ENCODE peak calls at places on chromosomes 12 and 14, in six cellular contexts. D, N, L, B, C and V are unnamed samples.

GRCh38 chr12:82593901-82594396 is 92.8 kb upstream of the TMTC2 start:
- DNase-seq in D (no peak), N (no peak), L (no peak), B (no peak), C (no peak), V (no peak)

GRCh38 chr12:131167334-131167733 is 213.6 kb downstream of the ADGRD1 start:
- DNase-seq in D (no peak), N (no peak), L (no peak), B (no peak), C (no peak), V (no peak)

GRCh38 chr14:84250863-84251262 is 1279.1 kb upstream of the FLRT2 start:
- DNase-seq in D (no peak), N (peak; percentile 27), L (no peak), B (no peak), C (no peak), V (peak; percentile 26)

GRCh38 chr14:95044463-95045254 is 112.7 kb downstream of the DICER1 start:
- DNase-seq in D (no peak), N (no peak), L (no peak), B (no peak), C (no peak), V (no peak)

GRCh38 chr12:8870591-8870990 is 43.7 kb upstream of the PHC1 start:
- DNase-seq in D (no peak), N (no peak), L (no peak), B (no peak), C (no peak), V (no peak)

GRCh38 chr12:81596558-81596957 is 162.6 kb downstream of the PPFIA2 start:
- DNase-seq in D (no peak), N (no peak), L (no peak), B (no peak), C (no peak), V (no peak)

GRCh38 chr12:30154996-30155730 is 371.4 kb upstream of the TMTC1 start:
- DNase-seq in D (no peak), N (no peak), L (peak; percentile 42), B (no peak), C (peak; percentile 46), V (peak; percentile 44)

GRCh38 chr14:23936084-23936829 is 17.3 kb upstream of the DHRS4 start:
- DNase-seq in D (no peak), N (no peak), L (no peak), B (no peak), C (no peak), V (no peak)

GRCh38 chr12:32466187-32466586 is 66.8 kb downstream of the FGD4 start:
- DNase-seq in D (no peak), N (no peak), L (no peak), B (no peak), C (no peak), V (no peak)

GRCh38 chr12:47801170-47801903 is 18.4 kb downstream of the HDAC7 start:
- DNase-seq in D (no peak), N (no peak), L (peak; percentile 64), B (no peak), C (no peak), V (peak; percentile 38)

GRCh38 chr12:32877670-32878459 is 18.7 kb downstream of the PKP2 start:
- DNase-seq in D (peak; percentile 92), N (peak; percentile 85), L (peak; percentile 44), B (no peak), C (peak; percentile 5), V (peak; percentile 32)

GRCh38 chr12:122172262-122172939 is 1.6 kb downstream of the IL31 start:
- DNase-seq in D (no peak), N (no peak), L (no peak), B (no peak), C (no peak), V (no peak)

GRCh38 chr12:118035194-118036041 is 18.9 kb downstream of the RFC5 start:
- DNase-seq in D (peak; percentile 15), N (no peak), L (no peak), B (no peak), C (peak; percentile 38), V (peak; percentile 22)

GRCh38 chr12:122195405-122195804 is 8.1 kb upstream of the B3GNT4 start:
- DNase-seq in D (no peak), N (no peak), L (no peak), B (no peak), C (no peak), V (no peak)

GRCh38 chr14:51862171-51862838 is 1.9 kb downstream of the GNG2 start:
- DNase-seq in D (no peak), N (no peak), L (no peak), B (no peak), C (no peak), V (peak; percentile 33)

GRCh38 chr12:80837342-80837978 is 100.3 kb downstream of the LIN7A start:
- DNase-seq in D (peak; percentile 28), N (peak; percentile 38), L (peak; percentile 87), B (no peak), C (peak; percentile 74), V (peak; percentile 78)

GRCh38 chr12:95742586-95742985 is 48.0 kb downstream of the NTN4 start:
- DNase-seq in D (no peak), N (no peak), L (no peak), B (no peak), C (no peak), V (no peak)

GRCh38 chr14:43003845-43004244 is 1397.2 kb downstream of the LRFN5 start:
- DNase-seq in D (no peak), N (no peak), L (peak; percentile 25), B (no peak), C (no peak), V (peak; percentile 10)

GRCh38 chr12:124828264-124829007 is 35.2 kb downstream of the SCARB1 start:
- DNase-seq in D (no peak), N (no peak), L (peak; percentile 73), B (no peak), C (peak; percentile 51), V (peak; percentile 58)

GRCh38 chr14:86388216-86388615 is 858.3 kb downstream of the FLRT2 start:
- DNase-seq in D (no peak), N (no peak), L (no peak), B (no peak), C (no peak), V (no peak)

GRCh38 chr12:57209916-57210315 is 6.7 kb upstream of the NXPH4 start:
- DNase-seq in D (no peak), N (no peak), L (no peak), B (no peak), C (no peak), V (no peak)

GRCh38 chr14:76091036-76091435 is 60.7 kb upstream of the GPATCH2L start:
- DNase-seq in D (peak; percentile 85), N (peak; percentile 42), L (peak; percentile 22), B (no peak), C (peak; percentile 64), V (peak; percentile 21)

GRCh38 chr14:98548071-98548686 is 723.8 kb downstream of the BCL11B start:
- DNase-seq in D (no peak), N (no peak), L (no peak), B (no peak), C (no peak), V (no peak)

GRCh38 chr14:50062438-50063039 is 53.8 kb downstream of the VCPKMT start:
- DNase-seq in D (peak; percentile 77), N (no peak), L (peak; percentile 79), B (no peak), C (peak; percentile 67), V (peak; percentile 68)

GRCh38 chr14:53528114-53528513 is 375.0 kb upstream of the DDHD1 start:
- DNase-seq in D (no peak), N (no peak), L (peak; percentile 2), B (peak; percentile 77), C (peak; percentile 63), V (no peak)

GRCh38 chr12:57154804-57155434 is 7.5 kb upstream of the LRP1-AS start:
- DNase-seq in D (no peak), N (no peak), L (no peak), B (no peak), C (no peak), V (no peak)

GRCh38 chr12:52257074-52257551 is 17.3 kb upstream of the KRT86 start:
- DNase-seq in D (no peak), N (no peak), L (no peak), B (no peak), C (no peak), V (no peak)

GRCh38 chr12:15230137-15230536 is 8.9 kb upstream of the RERG start:
- DNase-seq in D (no peak), N (no peak), L (peak; percentile 63), B (no peak), C (no peak), V (no peak)

GRCh38 chr12:15230751-15231150 is 9.5 kb upstream of the RERG start:
- DNase-seq in D (no peak), N (no peak), L (peak; percentile 78), B (no peak), C (no peak), V (peak; percentile 80)

GRCh38 chr12:15231493-15231892 is 10.3 kb upstream of the RERG start:
- DNase-seq in D (no peak), N (no peak), L (no peak), B (no peak), C (no peak), V (no peak)

GRCh38 chr12:15225136-15225535 is 3.9 kb upstream of the RERG start:
- DNase-seq in D (no peak), N (no peak), L (no peak), B (no peak), C (no peak), V (peak; percentile 50)

GRCh38 chr12:15227004-15227679 is 5.9 kb upstream of the RERG start:
- DNase-seq in D (peak; percentile 49), N (no peak), L (peak; percentile 86), B (peak; percentile 41), C (peak; percentile 53), V (peak; percentile 75)
- TF ChIP-seq CTCF in D (peak; percentile 63), N (peak; percentile 65), L (peak; percentile 89), B (peak; percentile 35), C (peak; percentile 69), V (peak; percentile 74)

GRCh38 chr14:66508846-66509621 is 1.1 kb downstream of the GPHN start:
- DNase-seq in D (peak; percentile 69), N (peak; percentile 28), L (peak; percentile 33), B (peak; percentile 34), C (peak; percentile 20), V (peak; percentile 26)
- H3K4me3 ChIP-seq in D (peak overlapping the region; percentile 95), N (peak overlapping the region; percentile 63), L (peak overlapping the region; percentile 93), B (peak overlapping the region; percentile 90), C (peak overlapping the region; percentile 89), V (peak overlapping the region; percentile 97)

DNA sequence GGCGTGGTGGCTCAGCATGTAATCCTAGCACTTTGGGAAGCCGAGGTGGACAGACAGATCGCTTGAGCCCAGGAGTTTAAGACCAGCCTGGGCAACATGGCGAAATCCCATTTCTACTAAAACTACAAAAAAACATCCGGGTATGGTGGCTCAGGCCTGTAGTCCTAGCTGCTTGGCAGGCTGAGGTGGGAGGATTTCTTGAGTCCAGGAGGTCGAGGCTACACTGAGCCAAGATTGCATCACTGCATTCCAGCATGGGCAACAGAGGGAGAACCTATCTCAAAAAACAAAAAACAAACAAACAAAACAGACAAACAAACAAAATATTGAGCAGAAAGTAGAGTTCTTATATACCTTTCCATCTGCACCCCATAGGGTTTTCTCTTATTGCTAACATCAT is 9.0 kb upstream of the SLC25A21 start:
- DNase-seq in D (no peak), N (no peak), L (no peak), B (no peak), C (no peak), V (no peak)
- TF ChIP-seq CTCF in D (no peak), N (no peak), L (no peak), B (no peak), C (no peak), V (no peak)

GRCh38 chr12:11824069-11824468 is 174.6 kb downstream of the ETV6 start:
- DNase-seq in D (no peak), N (no peak), L (no peak), B (no peak), C (no peak), V (no peak)
- H3K4me3 ChIP-seq in D (no peak overlapping the region), N (no peak overlapping the region), L (no peak overlapping the region), B (no peak overlapping the region), C (no peak overlapping the region), V (no peak overlapping the region)